ENCODE peak calls at places on chromosomes 12 and 14, in seven cellular contexts. X is astrocyte of the spinal cord, B is SK-N-SH, Y is nephron progenitor cell, C is neural crest cell, G is OCI-LY7, W is hepatocyte. F is an unnamed sample.

GRCh38 chr12:114562654-114563053 is 121.3 kb downstream of the TBX3 start:
- DNase-seq in C (no peak), Y (no peak), B (no peak), G (no peak), W (no peak), X (no peak), F (no peak)

GRCh38 chr12:32134144-32134888 is 27.7 kb downstream of the BICD1 start:
- DNase-seq in X (peak), Y (no peak), W (no peak), B (peak), G (peak), C (no peak), F (peak)

GRCh38 chr14:91257328-91258020 is 13.0 kb upstream of the GPR68 start:
- DNase-seq in X (no peak), B (peak), C (no peak), Y (no peak), W (peak), G (no peak), F (no peak)

GRCh38 chr14:64040044-64040443 is 187.2 kb downstream of the SYNE2 start:
- DNase-seq in W (no peak), C (no peak), X (peak), G (no peak), Y (no peak), B (no peak), F (peak)

GRCh38 chr12:122139266-122139665 is 34.8 kb downstream of the IL31 start:
- DNase-seq in B (no peak), G (no peak), X (no peak), W (no peak), C (no peak), Y (no peak), F (no peak)

GRCh38 chr14:83975435-83976222 is 1554.3 kb upstream of the FLRT2 start:
- DNase-seq in W (peak), X (no peak), C (no peak), B (no peak), Y (peak), G (no peak), F (no peak)

GRCh38 chr12:10122689-10123088 is 7.3 kb downstream of the CLEC7A start:
- DNase-seq in X (no peak), G (no peak), Y (no peak), C (no peak), W (no peak), B (no peak), F (no peak)

GRCh38 chr12:66072135-66072534 is 58.4 kb downstream of the LLPH start:
- DNase-seq in G (no peak), X (no peak), W (no peak), Y (no peak), B (no peak), C (no peak), F (no peak)

GRCh38 chr12:56978397-56979138 is 21.2 kb upstream of the RDH16 start:
- DNase-seq in C (no peak), B (no peak), X (no peak), Y (no peak), W (no peak), G (no peak), F (no peak)

GRCh38 chr14:102949062-102949800 is 26.8 kb downstream of the AMN start:
- DNase-seq in W (no peak), C (no peak), Y (no peak), X (no peak), B (no peak), G (peak), F (no peak)

GRCh38 chr12:69196302-69197288 is 42.8 kb upstream of the CPSF6 start:
- DNase-seq in B (no peak), Y (no peak), X (no peak), G (no peak), W (no peak), C (no peak), F (peak)

GRCh38 chr14:87131879-87132278 is 861.1 kb downstream of the GALC start:
- DNase-seq in Y (no peak), G (peak), B (no peak), C (no peak), X (peak), W (peak), F (peak)

GRCh38 chr14:21103710-21104447 is 3.0 kb downstream of the TMEM253 start:
- DNase-seq in C (peak), G (peak), B (peak), X (peak), Y (peak), W (peak), F (peak)

GRCh38 chr14:65486856-65487255 is 74.3 kb downstream of the FUT8 start:
- DNase-seq in Y (no peak), C (no peak), W (no peak), G (no peak), B (no peak), X (peak), F (no peak)

GRCh38 chr12:68109001-68109400 is 50.5 kb downstream of the IFNG start:
- DNase-seq in C (no peak), W (no peak), G (no peak), Y (no peak), B (no peak), X (no peak), F (no peak)

GRCh38 chr14:48304729-48305128 is 629.3 kb upstream of the MDGA2 start:
- DNase-seq in X (no peak), W (no peak), C (no peak), Y (no peak), B (no peak), G (no peak), F (no peak)

GRCh38 chr12:49706351-49707126 is 666 bp downstream of the FMNL3 start:
- DNase-seq in X (peak), G (peak), C (peak), Y (peak), B (peak), W (peak), F (no peak)

GRCh38 chr14:103206023-103206481 is 82.8 kb downstream of the TNFAIP2 start:
- DNase-seq in G (no peak), W (no peak), B (no peak), X (no peak), Y (no peak), C (no peak), F (no peak)

GRCh38 chr12:10385181-10385613 is 4.6 kb downstream of the KLRK1 start:
- DNase-seq in B (no peak), Y (no peak), W (peak), C (no peak), G (no peak), X (peak), F (peak)

GRCh38 chr14:105885561-105886320 is 359.4 kb downstream of the TMEM121 start:
- DNase-seq in C (no peak), G (no peak), B (no peak), W (no peak), Y (no peak), X (no peak), F (no peak)

GRCh38 chr14:55968741-55969140 is 149.5 kb upstream of the PELI2 start:
- DNase-seq in W (no peak), C (no peak), X (no peak), G (no peak), B (no peak), Y (no peak), F (peak)

GRCh38 chr12:98211914-98212695 is 303.3 kb upstream of the TMPO start:
- DNase-seq in C (no peak), G (peak), W (no peak), B (no peak), X (peak), Y (no peak), F (peak)

GRCh38 chr14:85415015-85415712 is 114.8 kb upstream of the FLRT2 start:
- DNase-seq in X (peak), Y (no peak), C (no peak), W (peak), B (no peak), G (no peak), F (peak)

GRCh38 chr14:45891417-45892080 is 638.5 kb upstream of the MIS18BP1 start:
- DNase-seq in X (no peak), W (peak), G (no peak), B (no peak), Y (peak), C (peak), F (peak)
- TF ChIP-seq CTCF in X (no peak), W (no peak), G (no peak), B (no peak), Y (no peak), C (no peak), F (no peak)

DNA sequence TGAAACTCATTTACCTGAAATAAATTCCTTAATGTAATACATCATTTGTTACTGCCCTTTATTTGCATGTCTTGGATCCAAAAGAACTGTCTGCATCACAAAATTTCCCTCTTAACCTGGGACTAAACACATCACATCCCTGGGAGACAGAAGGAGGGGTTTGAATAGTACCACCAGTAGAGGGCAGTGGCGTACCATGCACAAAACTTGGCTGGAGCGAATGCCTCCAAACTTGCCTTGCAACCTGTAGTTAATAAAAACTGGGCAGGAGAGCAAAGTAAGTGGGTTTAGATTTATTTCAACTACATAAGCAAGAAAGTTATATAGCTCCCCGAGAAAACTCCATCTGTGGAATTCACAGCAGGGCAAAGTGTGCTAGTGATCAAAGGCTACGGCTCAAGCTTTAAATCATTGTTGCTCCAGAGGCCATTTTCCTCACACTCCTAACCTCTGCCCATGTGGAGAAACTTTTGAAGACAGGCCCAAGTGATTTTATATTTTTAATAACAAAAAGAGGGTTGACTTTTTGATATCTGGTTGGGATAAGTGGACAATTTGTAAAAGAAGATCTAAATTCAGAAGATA is 1176.7 kb upstream of the SEL1L start:
- DNase-seq in Y (peak), X (peak), C (peak), G (peak), B (peak), W (peak), F (peak)
- TF ChIP-seq CTCF in Y (peak), X (peak), C (peak), G (peak), B (peak), W (peak), F (peak)

GRCh38 chr14:45135659-45136314 is at the start of gene FANCM:
- DNase-seq in G (peak), C (peak), W (peak), Y (peak), B (peak), X (peak), F (peak)

GRCh38 chr14:45133683-45134050 is 614 bp downstream of the FKBP3 start:
- DNase-seq in W (no peak), B (no peak), X (no peak), G (no peak), C (no peak), Y (no peak), F (no peak)

GRCh38 chr14:45128963-45129629 is 5.2 kb downstream of the FKBP3 start:
- DNase-seq in G (no peak), C (no peak), X (no peak), W (no peak), B (no peak), Y (no peak), F (no peak)

GRCh38 chr14:45135181-45135580 is 549 bp upstream of the FANCM start:
- DNase-seq in B (no peak), W (peak), X (peak), G (peak), Y (no peak), C (peak), F (peak)

GRCh38 chr14:45134051-45134958 is at the start of gene FKBP3:
- DNase-seq in Y (peak), X (peak), W (peak), C (peak), G (peak), B (peak), F (peak)
- TF ChIP-seq CTCF in Y (no peak), X (peak), W (peak), C (no peak), G (peak), B (peak), F (no peak)

GRCh38 chr14:31270196-31270772 is 62.7 kb upstream of the HECTD1 start:
- DNase-seq in G (peak), Y (no peak), C (no peak), X (no peak), B (no peak), W (peak), F (peak)
- TF ChIP-seq CTCF in G (peak), Y (no peak), C (no peak), X (no peak), B (peak), W (peak), F (peak)

DNA sequence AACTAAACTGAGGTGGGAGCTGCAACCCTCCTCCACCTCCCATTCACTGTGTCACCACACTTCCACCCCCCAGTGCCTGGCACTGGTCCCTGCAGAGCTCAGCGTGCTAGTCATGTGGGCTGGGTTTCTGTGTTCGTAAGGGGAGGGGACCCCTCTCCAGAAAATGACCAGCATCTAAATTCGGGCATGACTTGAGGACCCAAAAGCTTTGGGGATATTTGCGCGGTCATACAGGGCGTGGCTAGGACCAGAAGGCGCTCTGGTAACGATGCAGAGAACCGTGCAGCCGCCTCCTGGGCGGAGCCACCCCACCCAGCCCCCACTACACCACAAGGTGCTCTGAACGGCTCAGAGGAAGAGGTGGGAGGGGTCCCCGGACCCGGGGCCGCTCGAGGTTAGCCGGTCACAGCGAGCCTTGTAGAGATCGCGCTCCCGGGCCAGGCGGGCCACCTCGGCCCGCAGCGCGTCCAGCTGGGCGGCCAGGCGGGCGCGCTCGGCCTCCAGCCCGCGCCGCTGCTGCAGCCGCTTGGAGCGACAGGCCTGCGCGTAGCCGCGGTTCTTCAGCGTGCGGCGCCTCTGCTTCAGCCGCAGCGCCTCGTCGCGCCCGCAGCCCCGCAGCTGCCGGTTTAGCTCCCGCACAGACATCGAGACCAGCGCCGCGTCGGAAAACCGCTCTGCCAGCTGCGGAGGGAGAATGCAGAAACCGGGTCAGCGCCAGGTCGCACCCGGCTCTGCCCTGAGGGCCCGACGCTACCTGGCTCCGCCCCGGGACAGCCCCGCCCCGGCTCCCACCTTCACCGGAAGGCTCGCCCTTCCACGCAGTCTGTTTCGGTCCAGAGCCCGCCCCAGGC is 9.8 kb downstream of the CPNE6 start:
- DNase-seq in Y (peak), B (peak), X (peak), W (peak), C (peak), G (peak), F (peak)
- TF ChIP-seq CTCF in Y (no peak), B (no peak), X (no peak), W (no peak), C (no peak), G (no peak), F (no peak)

DNA sequence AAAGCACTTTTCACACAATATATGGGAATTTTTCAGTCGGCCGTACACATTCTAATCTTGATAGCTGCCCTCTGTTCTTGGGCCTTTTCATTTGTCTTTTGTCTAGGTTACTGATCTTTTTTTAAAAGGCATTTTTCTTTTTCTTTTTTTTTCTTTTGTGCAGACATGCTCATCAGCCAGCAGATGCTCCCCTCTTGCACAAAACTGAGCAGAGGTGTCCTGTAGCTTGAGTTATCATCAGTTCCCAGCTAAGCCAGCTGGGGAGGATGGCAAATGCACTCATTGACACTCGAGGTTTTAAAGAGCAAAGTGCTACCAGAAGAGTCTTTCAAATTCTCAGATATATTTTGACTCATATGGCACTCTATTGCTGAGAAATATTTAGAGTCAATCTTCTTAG is 913.9 kb upstream of the SEL1L start:
- DNase-seq in X (no peak), W (no peak), Y (peak), C (no peak), G (no peak), B (no peak), F (peak)
- TF ChIP-seq CTCF in X (no peak), W (peak), Y (no peak), C (peak), G (no peak), B (no peak), F (no peak)

DNA sequence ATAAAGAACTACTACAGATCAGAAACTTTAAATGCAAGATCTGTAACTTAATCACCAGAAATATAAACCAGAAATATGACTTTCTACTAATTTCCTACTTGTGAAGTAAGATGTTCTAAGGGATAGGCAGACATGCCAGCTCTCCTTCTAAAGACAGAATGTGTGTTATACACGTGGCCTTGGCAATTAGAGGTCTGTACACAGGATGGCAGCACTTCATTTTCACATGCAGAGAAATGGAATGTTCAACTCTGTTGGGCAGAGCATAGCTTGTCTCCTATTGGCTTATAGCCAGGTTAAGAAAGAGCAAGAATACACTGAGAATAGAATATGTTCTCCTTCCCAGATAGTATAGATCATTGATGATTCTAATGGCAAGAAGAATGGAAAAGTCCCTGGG is 403.8 kb downstream of the DAD1 start:
- DNase-seq in G (peak), Y (no peak), B (no peak), W (no peak), X (peak), C (no peak), F (peak)
- TF ChIP-seq CTCF in G (peak), Y (no peak), B (no peak), W (peak), X (peak), C (no peak), F (no peak)

DNA sequence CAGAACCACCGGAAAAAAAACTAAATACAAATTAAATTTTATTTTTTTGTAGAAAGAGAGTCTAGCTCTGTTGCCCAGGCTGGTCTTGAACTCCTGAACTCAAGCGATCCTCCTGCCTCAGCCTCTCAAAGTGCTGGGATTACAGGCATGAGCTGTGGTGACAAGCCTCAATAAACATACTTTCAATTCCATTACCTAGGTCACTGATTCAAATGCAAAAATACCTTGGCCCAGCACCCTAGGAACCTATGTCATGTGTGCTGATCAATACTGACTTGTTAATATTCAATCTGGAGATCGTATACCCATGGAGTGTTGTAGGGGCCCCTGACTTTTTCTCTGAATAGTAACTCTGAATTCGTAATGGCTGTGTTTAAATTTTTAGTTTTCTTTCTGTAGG is 7.1 kb upstream of the TMEM30B start:
- DNase-seq in X (no peak), B (no peak), G (no peak), Y (no peak), W (no peak), C (no peak), F (no peak)
- TF ChIP-seq CTCF in X (no peak), B (no peak), G (no peak), Y (no peak), W (no peak), C (no peak), F (no peak)